ENCODE peak calls at places on chromosomes 13 and 19, in eight cellular contexts. One of them, this sample, is unnamed.

GRCh38 chr13:75384881-75385707 is 96.9 kb downstream of the TBC1D4 start:
- DNase-seq in bronchial epithelial cell: no peak
- DNase-seq in stimulated activated CD8-positive, alpha-beta memory T cell treated with anti-CD3 and anti-CD28 coated beads, Interleukin-15, amount 100 ng/mL, for 24 hours: no peak
- DNase-seq in stimulated activated CD4-positive, alpha-beta T cell treated with anti-CD3 and anti-CD28 coated beads, Interleukin-2, amount 100 ng/mL, for 24 hours: no peak
- DNase-seq in brain microvascular endothelial cell: no peak
- DNase-seq in hepatic stellate cell: no peak
- DNase-seq in activated T-helper 2 cell treated with anti-CD3 and anti-CD28 coated beads, Interferon-gamma antibody, Interleukin-2, Interleukin-4, amounts not matched to agents 10 μg/mL and 5 μg/mL and 100 μg/mL, durations not matched to agents 14 hours and 24 hours and 36 hours: no peak
- DNase-seq in T-helper 9 cell: no peak
- DNase-seq in this sample: no peak

GRCh38 chr19:18251587-18252369 is 22.5 kb downstream of the IQCN start:
- DNase-seq in bronchial epithelial cell: peak; percentile 59
- DNase-seq in stimulated activated CD8-positive, alpha-beta memory T cell treated with anti-CD3 and anti-CD28 coated beads, Interleukin-15, amount 100 ng/mL, for 24 hours: peak; percentile 72
- DNase-seq in stimulated activated CD4-positive, alpha-beta T cell treated with anti-CD3 and anti-CD28 coated beads, Interleukin-2, amount 100 ng/mL, for 24 hours: peak; percentile 89
- DNase-seq in brain microvascular endothelial cell: peak; percentile 43
- DNase-seq in hepatic stellate cell: peak; percentile 79
- DNase-seq in activated T-helper 2 cell treated with anti-CD3 and anti-CD28 coated beads, Interferon-gamma antibody, Interleukin-2, Interleukin-4, amounts not matched to agents 10 μg/mL and 5 μg/mL and 100 μg/mL, durations not matched to agents 14 hours and 24 hours and 36 hours: peak; percentile 71
- DNase-seq in T-helper 9 cell: peak; percentile 80
- DNase-seq in this sample: peak; percentile 84

GRCh38 chr19:48795855-48796142 is 15.0 kb downstream of the BCAT2 start:
- DNase-seq in bronchial epithelial cell: no peak
- DNase-seq in stimulated activated CD8-positive, alpha-beta memory T cell treated with anti-CD3 and anti-CD28 coated beads, Interleukin-15, amount 100 ng/mL, for 24 hours: no peak
- DNase-seq in stimulated activated CD4-positive, alpha-beta T cell treated with anti-CD3 and anti-CD28 coated beads, Interleukin-2, amount 100 ng/mL, for 24 hours: no peak
- DNase-seq in brain microvascular endothelial cell: no peak
- DNase-seq in hepatic stellate cell: no peak
- DNase-seq in activated T-helper 2 cell treated with anti-CD3 and anti-CD28 coated beads, Interferon-gamma antibody, Interleukin-2, Interleukin-4, amounts not matched to agents 10 μg/mL and 5 μg/mL and 100 μg/mL, durations not matched to agents 14 hours and 24 hours and 36 hours: no peak
- DNase-seq in T-helper 9 cell: no peak
- DNase-seq in this sample: no peak

GRCh38 chr13:89514534-89515312 is 1832.8 kb upstream of the MIR17HG start:
- DNase-seq in bronchial epithelial cell: peak; percentile 94
- DNase-seq in stimulated activated CD8-positive, alpha-beta memory T cell treated with anti-CD3 and anti-CD28 coated beads, Interleukin-15, amount 100 ng/mL, for 24 hours: no peak
- DNase-seq in stimulated activated CD4-positive, alpha-beta T cell treated with anti-CD3 and anti-CD28 coated beads, Interleukin-2, amount 100 ng/mL, for 24 hours: no peak
- DNase-seq in brain microvascular endothelial cell: peak; percentile 1
- DNase-seq in hepatic stellate cell: no peak
- DNase-seq in activated T-helper 2 cell treated with anti-CD3 and anti-CD28 coated beads, Interferon-gamma antibody, Interleukin-2, Interleukin-4, amounts not matched to agents 10 μg/mL and 5 μg/mL and 100 μg/mL, durations not matched to agents 14 hours and 24 hours and 36 hours: no peak
- DNase-seq in T-helper 9 cell: no peak
- DNase-seq in this sample: peak; percentile 63

GRCh38 chr19:38395381-38396127 is 7.1 kb downstream of the SPRED3 start:
- DNase-seq in bronchial epithelial cell: no peak
- DNase-seq in stimulated activated CD8-positive, alpha-beta memory T cell treated with anti-CD3 and anti-CD28 coated beads, Interleukin-15, amount 100 ng/mL, for 24 hours: no peak
- DNase-seq in stimulated activated CD4-positive, alpha-beta T cell treated with anti-CD3 and anti-CD28 coated beads, Interleukin-2, amount 100 ng/mL, for 24 hours: peak; percentile 51
- DNase-seq in brain microvascular endothelial cell: no peak
- DNase-seq in hepatic stellate cell: no peak
- DNase-seq in activated T-helper 2 cell treated with anti-CD3 and anti-CD28 coated beads, Interferon-gamma antibody, Interleukin-2, Interleukin-4, amounts not matched to agents 10 μg/mL and 5 μg/mL and 100 μg/mL, durations not matched to agents 14 hours and 24 hours and 36 hours: peak; percentile 52
- DNase-seq in T-helper 9 cell: no peak
- DNase-seq in this sample: no peak

GRCh38 chr19:12093777-12094176 is 29.2 kb downstream of the ZNF844 start:
- DNase-seq in bronchial epithelial cell: no peak
- DNase-seq in stimulated activated CD8-positive, alpha-beta memory T cell treated with anti-CD3 and anti-CD28 coated beads, Interleukin-15, amount 100 ng/mL, for 24 hours: no peak
- DNase-seq in stimulated activated CD4-positive, alpha-beta T cell treated with anti-CD3 and anti-CD28 coated beads, Interleukin-2, amount 100 ng/mL, for 24 hours: no peak
- DNase-seq in brain microvascular endothelial cell: no peak
- DNase-seq in hepatic stellate cell: no peak
- DNase-seq in activated T-helper 2 cell treated with anti-CD3 and anti-CD28 coated beads, Interferon-gamma antibody, Interleukin-2, Interleukin-4, amounts not matched to agents 10 μg/mL and 5 μg/mL and 100 μg/mL, durations not matched to agents 14 hours and 24 hours and 36 hours: no peak
- DNase-seq in T-helper 9 cell: no peak
- DNase-seq in this sample: no peak

GRCh38 chr13:113291997-113292862 is 4.8 kb upstream of the LAMP1 start:
- DNase-seq in bronchial epithelial cell: no peak
- DNase-seq in stimulated activated CD8-positive, alpha-beta memory T cell treated with anti-CD3 and anti-CD28 coated beads, Interleukin-15, amount 100 ng/mL, for 24 hours: no peak
- DNase-seq in stimulated activated CD4-positive, alpha-beta T cell treated with anti-CD3 and anti-CD28 coated beads, Interleukin-2, amount 100 ng/mL, for 24 hours: peak; percentile 46
- DNase-seq in brain microvascular endothelial cell: no peak
- DNase-seq in hepatic stellate cell: peak; percentile 33
- DNase-seq in activated T-helper 2 cell treated with anti-CD3 and anti-CD28 coated beads, Interferon-gamma antibody, Interleukin-2, Interleukin-4, amounts not matched to agents 10 μg/mL and 5 μg/mL and 100 μg/mL, durations not matched to agents 14 hours and 24 hours and 36 hours: no peak
- DNase-seq in T-helper 9 cell: no peak
- DNase-seq in this sample: no peak

GRCh38 chr19:35509861-35510625 is 3.4 kb downstream of the DMKN start:
- DNase-seq in bronchial epithelial cell: peak; percentile 69
- DNase-seq in stimulated activated CD8-positive, alpha-beta memory T cell treated with anti-CD3 and anti-CD28 coated beads, Interleukin-15, amount 100 ng/mL, for 24 hours: peak; percentile 69
- DNase-seq in stimulated activated CD4-positive, alpha-beta T cell treated with anti-CD3 and anti-CD28 coated beads, Interleukin-2, amount 100 ng/mL, for 24 hours: peak; percentile 85
- DNase-seq in brain microvascular endothelial cell: no peak
- DNase-seq in hepatic stellate cell: peak; percentile 79
- DNase-seq in activated T-helper 2 cell treated with anti-CD3 and anti-CD28 coated beads, Interferon-gamma antibody, Interleukin-2, Interleukin-4, amounts not matched to agents 10 μg/mL and 5 μg/mL and 100 μg/mL, durations not matched to agents 14 hours and 24 hours and 36 hours: peak; percentile 56
- DNase-seq in T-helper 9 cell: peak; percentile 76
- DNase-seq in this sample: peak; percentile 93

GRCh38 chr19:30244533-30244932 is 127.7 kb upstream of the ZNF536 start:
- DNase-seq in bronchial epithelial cell: no peak
- DNase-seq in stimulated activated CD8-positive, alpha-beta memory T cell treated with anti-CD3 and anti-CD28 coated beads, Interleukin-15, amount 100 ng/mL, for 24 hours: no peak
- DNase-seq in stimulated activated CD4-positive, alpha-beta T cell treated with anti-CD3 and anti-CD28 coated beads, Interleukin-2, amount 100 ng/mL, for 24 hours: no peak
- DNase-seq in brain microvascular endothelial cell: no peak
- DNase-seq in hepatic stellate cell: no peak
- DNase-seq in activated T-helper 2 cell treated with anti-CD3 and anti-CD28 coated beads, Interferon-gamma antibody, Interleukin-2, Interleukin-4, amounts not matched to agents 10 μg/mL and 5 μg/mL and 100 μg/mL, durations not matched to agents 14 hours and 24 hours and 36 hours: no peak
- DNase-seq in T-helper 9 cell: no peak
- DNase-seq in this sample: no peak

GRCh38 chr13:24032252-24032651 is 128.3 kb upstream of the SPATA13 start:
- DNase-seq in bronchial epithelial cell: no peak
- DNase-seq in stimulated activated CD8-positive, alpha-beta memory T cell treated with anti-CD3 and anti-CD28 coated beads, Interleukin-15, amount 100 ng/mL, for 24 hours: no peak
- DNase-seq in stimulated activated CD4-positive, alpha-beta T cell treated with anti-CD3 and anti-CD28 coated beads, Interleukin-2, amount 100 ng/mL, for 24 hours: no peak
- DNase-seq in brain microvascular endothelial cell: peak; percentile 24
- DNase-seq in hepatic stellate cell: no peak
- DNase-seq in activated T-helper 2 cell treated with anti-CD3 and anti-CD28 coated beads, Interferon-gamma antibody, Interleukin-2, Interleukin-4, amounts not matched to agents 10 μg/mL and 5 μg/mL and 100 μg/mL, durations not matched to agents 14 hours and 24 hours and 36 hours: no peak
- DNase-seq in T-helper 9 cell: no peak
- DNase-seq in this sample: no peak

GRCh38 chr13:28355822-28356371 is 139.0 kb downstream of the FLT1 start:
- DNase-seq in bronchial epithelial cell: no peak
- DNase-seq in stimulated activated CD8-positive, alpha-beta memory T cell treated with anti-CD3 and anti-CD28 coated beads, Interleukin-15, amount 100 ng/mL, for 24 hours: no peak
- DNase-seq in stimulated activated CD4-positive, alpha-beta T cell treated with anti-CD3 and anti-CD28 coated beads, Interleukin-2, amount 100 ng/mL, for 24 hours: no peak
- DNase-seq in brain microvascular endothelial cell: peak; percentile 97
- DNase-seq in hepatic stellate cell: no peak
- DNase-seq in activated T-helper 2 cell treated with anti-CD3 and anti-CD28 coated beads, Interferon-gamma antibody, Interleukin-2, Interleukin-4, amounts not matched to agents 10 μg/mL and 5 μg/mL and 100 μg/mL, durations not matched to agents 14 hours and 24 hours and 36 hours: no peak
- DNase-seq in T-helper 9 cell: no peak
- DNase-seq in this sample: no peak

GRCh38 chr13:76925115-76925514 is 23.2 kb upstream of the ACOD1 start:
- DNase-seq in bronchial epithelial cell: peak; percentile 55
- DNase-seq in stimulated activated CD8-positive, alpha-beta memory T cell treated with anti-CD3 and anti-CD28 coated beads, Interleukin-15, amount 100 ng/mL, for 24 hours: no peak
- DNase-seq in stimulated activated CD4-positive, alpha-beta T cell treated with anti-CD3 and anti-CD28 coated beads, Interleukin-2, amount 100 ng/mL, for 24 hours: no peak
- DNase-seq in brain microvascular endothelial cell: no peak
- DNase-seq in hepatic stellate cell: no peak
- DNase-seq in activated T-helper 2 cell treated with anti-CD3 and anti-CD28 coated beads, Interferon-gamma antibody, Interleukin-2, Interleukin-4, amounts not matched to agents 10 μg/mL and 5 μg/mL and 100 μg/mL, durations not matched to agents 14 hours and 24 hours and 36 hours: no peak
- DNase-seq in T-helper 9 cell: no peak
- DNase-seq in this sample: no peak

GRCh38 chr13:94121686-94122085 is 357.8 kb downstream of the DCT start:
- DNase-seq in bronchial epithelial cell: peak; percentile 21
- DNase-seq in stimulated activated CD8-positive, alpha-beta memory T cell treated with anti-CD3 and anti-CD28 coated beads, Interleukin-15, amount 100 ng/mL, for 24 hours: no peak
- DNase-seq in stimulated activated CD4-positive, alpha-beta T cell treated with anti-CD3 and anti-CD28 coated beads, Interleukin-2, amount 100 ng/mL, for 24 hours: no peak
- DNase-seq in brain microvascular endothelial cell: peak; percentile 89
- DNase-seq in hepatic stellate cell: peak; percentile 17
- DNase-seq in activated T-helper 2 cell treated with anti-CD3 and anti-CD28 coated beads, Interferon-gamma antibody, Interleukin-2, Interleukin-4, amounts not matched to agents 10 μg/mL and 5 μg/mL and 100 μg/mL, durations not matched to agents 14 hours and 24 hours and 36 hours: no peak
- DNase-seq in T-helper 9 cell: no peak
- DNase-seq in this sample: no peak

GRCh38 chr13:99984463-99985242 is 3.1 kb downstream of the ZIC2 start:
- DNase-seq in bronchial epithelial cell: no peak
- DNase-seq in stimulated activated CD8-positive, alpha-beta memory T cell treated with anti-CD3 and anti-CD28 coated beads, Interleukin-15, amount 100 ng/mL, for 24 hours: no peak
- DNase-seq in stimulated activated CD4-positive, alpha-beta T cell treated with anti-CD3 and anti-CD28 coated beads, Interleukin-2, amount 100 ng/mL, for 24 hours: no peak
- DNase-seq in brain microvascular endothelial cell: no peak
- DNase-seq in hepatic stellate cell: no peak
- DNase-seq in activated T-helper 2 cell treated with anti-CD3 and anti-CD28 coated beads, Interferon-gamma antibody, Interleukin-2, Interleukin-4, amounts not matched to agents 10 μg/mL and 5 μg/mL and 100 μg/mL, durations not matched to agents 14 hours and 24 hours and 36 hours: no peak
- DNase-seq in T-helper 9 cell: no peak
- DNase-seq in this sample: no peak

GRCh38 chr13:25602206-25602605 is 230.4 kb downstream of the ATP8A2 start:
- DNase-seq in bronchial epithelial cell: peak; percentile 1
- DNase-seq in stimulated activated CD8-positive, alpha-beta memory T cell treated with anti-CD3 and anti-CD28 coated beads, Interleukin-15, amount 100 ng/mL, for 24 hours: no peak
- DNase-seq in stimulated activated CD4-positive, alpha-beta T cell treated with anti-CD3 and anti-CD28 coated beads, Interleukin-2, amount 100 ng/mL, for 24 hours: no peak
- DNase-seq in brain microvascular endothelial cell: no peak
- DNase-seq in hepatic stellate cell: no peak
- DNase-seq in activated T-helper 2 cell treated with anti-CD3 and anti-CD28 coated beads, Interferon-gamma antibody, Interleukin-2, Interleukin-4, amounts not matched to agents 10 μg/mL and 5 μg/mL and 100 μg/mL, durations not matched to agents 14 hours and 24 hours and 36 hours: no peak
- DNase-seq in T-helper 9 cell: no peak
- DNase-seq in this sample: no peak

GRCh38 chr19:50790365-50790825 is at the start of gene ACP4:
- DNase-seq in bronchial epithelial cell: no peak
- DNase-seq in stimulated activated CD8-positive, alpha-beta memory T cell treated with anti-CD3 and anti-CD28 coated beads, Interleukin-15, amount 100 ng/mL, for 24 hours: no peak
- DNase-seq in stimulated activated CD4-positive, alpha-beta T cell treated with anti-CD3 and anti-CD28 coated beads, Interleukin-2, amount 100 ng/mL, for 24 hours: no peak
- DNase-seq in brain microvascular endothelial cell: no peak
- DNase-seq in hepatic stellate cell: no peak
- DNase-seq in activated T-helper 2 cell treated with anti-CD3 and anti-CD28 coated beads, Interferon-gamma antibody, Interleukin-2, Interleukin-4, amounts not matched to agents 10 μg/mL and 5 μg/mL and 100 μg/mL, durations not matched to agents 14 hours and 24 hours and 36 hours: no peak
- DNase-seq in T-helper 9 cell: no peak
- DNase-seq in this sample: no peak

GRCh38 chr19:590396-590745 is 690 bp downstream of the HCN2 start:
- DNase-seq in bronchial epithelial cell: no peak
- DNase-seq in stimulated activated CD8-positive, alpha-beta memory T cell treated with anti-CD3 and anti-CD28 coated beads, Interleukin-15, amount 100 ng/mL, for 24 hours: no peak
- DNase-seq in stimulated activated CD4-positive, alpha-beta T cell treated with anti-CD3 and anti-CD28 coated beads, Interleukin-2, amount 100 ng/mL, for 24 hours: no peak
- DNase-seq in brain microvascular endothelial cell: no peak
- DNase-seq in hepatic stellate cell: no peak
- DNase-seq in activated T-helper 2 cell treated with anti-CD3 and anti-CD28 coated beads, Interferon-gamma antibody, Interleukin-2, Interleukin-4, amounts not matched to agents 10 μg/mL and 5 μg/mL and 100 μg/mL, durations not matched to agents 14 hours and 24 hours and 36 hours: peak; percentile 28
- DNase-seq in T-helper 9 cell: no peak
- DNase-seq in this sample: no peak

GRCh38 chr19:35671818-35672217 is 5.5 kb downstream of the UPK1A start:
- DNase-seq in bronchial epithelial cell: peak; percentile 7
- DNase-seq in stimulated activated CD8-positive, alpha-beta memory T cell treated with anti-CD3 and anti-CD28 coated beads, Interleukin-15, amount 100 ng/mL, for 24 hours: no peak
- DNase-seq in stimulated activated CD4-positive, alpha-beta T cell treated with anti-CD3 and anti-CD28 coated beads, Interleukin-2, amount 100 ng/mL, for 24 hours: no peak
- DNase-seq in brain microvascular endothelial cell: no peak
- DNase-seq in hepatic stellate cell: peak; percentile 44
- DNase-seq in activated T-helper 2 cell treated with anti-CD3 and anti-CD28 coated beads, Interferon-gamma antibody, Interleukin-2, Interleukin-4, amounts not matched to agents 10 μg/mL and 5 μg/mL and 100 μg/mL, durations not matched to agents 14 hours and 24 hours and 36 hours: no peak
- DNase-seq in T-helper 9 cell: no peak
- DNase-seq in this sample: no peak

GRCh38 chr13:110809871-110810486 is 96.5 kb downstream of the ING1 start:
- DNase-seq in bronchial epithelial cell: no peak
- DNase-seq in stimulated activated CD8-positive, alpha-beta memory T cell treated with anti-CD3 and anti-CD28 coated beads, Interleukin-15, amount 100 ng/mL, for 24 hours: no peak
- DNase-seq in stimulated activated CD4-positive, alpha-beta T cell treated with anti-CD3 and anti-CD28 coated beads, Interleukin-2, amount 100 ng/mL, for 24 hours: no peak
- DNase-seq in brain microvascular endothelial cell: no peak
- DNase-seq in hepatic stellate cell: no peak
- DNase-seq in activated T-helper 2 cell treated with anti-CD3 and anti-CD28 coated beads, Interferon-gamma antibody, Interleukin-2, Interleukin-4, amounts not matched to agents 10 μg/mL and 5 μg/mL and 100 μg/mL, durations not matched to agents 14 hours and 24 hours and 36 hours: no peak
- DNase-seq in T-helper 9 cell: no peak
- DNase-seq in this sample: no peak

GRCh38 chr13:69903081-69903480 is 204.5 kb upstream of the ATXN8OS start:
- DNase-seq in bronchial epithelial cell: no peak
- DNase-seq in stimulated activated CD8-positive, alpha-beta memory T cell treated with anti-CD3 and anti-CD28 coated beads, Interleukin-15, amount 100 ng/mL, for 24 hours: no peak
- DNase-seq in stimulated activated CD4-positive, alpha-beta T cell treated with anti-CD3 and anti-CD28 coated beads, Interleukin-2, amount 100 ng/mL, for 24 hours: no peak
- DNase-seq in brain microvascular endothelial cell: no peak
- DNase-seq in hepatic stellate cell: no peak
- DNase-seq in activated T-helper 2 cell treated with anti-CD3 and anti-CD28 coated beads, Interferon-gamma antibody, Interleukin-2, Interleukin-4, amounts not matched to agents 10 μg/mL and 5 μg/mL and 100 μg/mL, durations not matched to agents 14 hours and 24 hours and 36 hours: no peak
- DNase-seq in T-helper 9 cell: no peak
- DNase-seq in this sample: no peak

GRCh38 chr13:113162783-113163685 is 4.6 kb downstream of the PROZ start:
- DNase-seq in bronchial epithelial cell: no peak
- DNase-seq in stimulated activated CD8-positive, alpha-beta memory T cell treated with anti-CD3 and anti-CD28 coated beads, Interleukin-15, amount 100 ng/mL, for 24 hours: no peak
- DNase-seq in stimulated activated CD4-positive, alpha-beta T cell treated with anti-CD3 and anti-CD28 coated beads, Interleukin-2, amount 100 ng/mL, for 24 hours: no peak
- DNase-seq in brain microvascular endothelial cell: no peak
- DNase-seq in hepatic stellate cell: no peak
- DNase-seq in activated T-helper 2 cell treated with anti-CD3 and anti-CD28 coated beads, Interferon-gamma antibody, Interleukin-2, Interleukin-4, amounts not matched to agents 10 μg/mL and 5 μg/mL and 100 μg/mL, durations not matched to agents 14 hours and 24 hours and 36 hours: no peak
- DNase-seq in T-helper 9 cell: no peak
- DNase-seq in this sample: no peak

GRCh38 chr19:48757089-48757675 is 1.9 kb downstream of the FGF21 start:
- DNase-seq in bronchial epithelial cell: no peak
- DNase-seq in stimulated activated CD8-positive, alpha-beta memory T cell treated with anti-CD3 and anti-CD28 coated beads, Interleukin-15, amount 100 ng/mL, for 24 hours: no peak
- DNase-seq in stimulated activated CD4-positive, alpha-beta T cell treated with anti-CD3 and anti-CD28 coated beads, Interleukin-2, amount 100 ng/mL, for 24 hours: no peak
- DNase-seq in brain microvascular endothelial cell: no peak
- DNase-seq in hepatic stellate cell: no peak
- DNase-seq in activated T-helper 2 cell treated with anti-CD3 and anti-CD28 coated beads, Interferon-gamma antibody, Interleukin-2, Interleukin-4, amounts not matched to agents 10 μg/mL and 5 μg/mL and 100 μg/mL, durations not matched to agents 14 hours and 24 hours and 36 hours: no peak
- DNase-seq in T-helper 9 cell: no peak
- DNase-seq in this sample: no peak

GRCh38 chr13:82647540-82647939 is 1234.7 kb downstream of the SLITRK1 start:
- DNase-seq in bronchial epithelial cell: no peak
- DNase-seq in stimulated activated CD8-positive, alpha-beta memory T cell treated with anti-CD3 and anti-CD28 coated beads, Interleukin-15, amount 100 ng/mL, for 24 hours: no peak
- DNase-seq in stimulated activated CD4-positive, alpha-beta T cell treated with anti-CD3 and anti-CD28 coated beads, Interleukin-2, amount 100 ng/mL, for 24 hours: no peak
- DNase-seq in brain microvascular endothelial cell: no peak
- DNase-seq in hepatic stellate cell: no peak
- DNase-seq in activated T-helper 2 cell treated with anti-CD3 and anti-CD28 coated beads, Interferon-gamma antibody, Interleukin-2, Interleukin-4, amounts not matched to agents 10 μg/mL and 5 μg/mL and 100 μg/mL, durations not matched to agents 14 hours and 24 hours and 36 hours: no peak
- DNase-seq in T-helper 9 cell: no peak
- DNase-seq in this sample: no peak

GRCh38 chr13:111974065-111974640 is 92.8 kb upstream of the SOX1 start:
- DNase-seq in bronchial epithelial cell: no peak
- DNase-seq in stimulated activated CD8-positive, alpha-beta memory T cell treated with anti-CD3 and anti-CD28 coated beads, Interleukin-15, amount 100 ng/mL, for 24 hours: no peak
- DNase-seq in stimulated activated CD4-positive, alpha-beta T cell treated with anti-CD3 and anti-CD28 coated beads, Interleukin-2, amount 100 ng/mL, for 24 hours: no peak
- DNase-seq in brain microvascular endothelial cell: no peak
- DNase-seq in hepatic stellate cell: no peak
- DNase-seq in activated T-helper 2 cell treated with anti-CD3 and anti-CD28 coated beads, Interferon-gamma antibody, Interleukin-2, Interleukin-4, amounts not matched to agents 10 μg/mL and 5 μg/mL and 100 μg/mL, durations not matched to agents 14 hours and 24 hours and 36 hours: no peak
- DNase-seq in T-helper 9 cell: no peak
- DNase-seq in this sample: no peak

GRCh38 chr13:33392794-33393371 is 107.3 kb upstream of the STARD13 start:
- DNase-seq in bronchial epithelial cell: no peak
- DNase-seq in stimulated activated CD8-positive, alpha-beta memory T cell treated with anti-CD3 and anti-CD28 coated beads, Interleukin-15, amount 100 ng/mL, for 24 hours: no peak
- DNase-seq in stimulated activated CD4-positive, alpha-beta T cell treated with anti-CD3 and anti-CD28 coated beads, Interleukin-2, amount 100 ng/mL, for 24 hours: no peak
- DNase-seq in brain microvascular endothelial cell: no peak
- DNase-seq in hepatic stellate cell: no peak
- DNase-seq in activated T-helper 2 cell treated with anti-CD3 and anti-CD28 coated beads, Interferon-gamma antibody, Interleukin-2, Interleukin-4, amounts not matched to agents 10 μg/mL and 5 μg/mL and 100 μg/mL, durations not matched to agents 14 hours and 24 hours and 36 hours: no peak
- DNase-seq in T-helper 9 cell: no peak
- DNase-seq in this sample: no peak

GRCh38 chr13:32031025-32031814 is at the start of gene FRY:
- DNase-seq in bronchial epithelial cell: peak; percentile 18
- DNase-seq in stimulated activated CD8-positive, alpha-beta memory T cell treated with anti-CD3 and anti-CD28 coated beads, Interleukin-15, amount 100 ng/mL, for 24 hours: peak; percentile 5
- DNase-seq in stimulated activated CD4-positive, alpha-beta T cell treated with anti-CD3 and anti-CD28 coated beads, Interleukin-2, amount 100 ng/mL, for 24 hours: peak; percentile 43
- DNase-seq in brain microvascular endothelial cell: peak; percentile 58
- DNase-seq in hepatic stellate cell: peak; percentile 60
- DNase-seq in activated T-helper 2 cell treated with anti-CD3 and anti-CD28 coated beads, Interferon-gamma antibody, Interleukin-2, Interleukin-4, amounts not matched to agents 10 μg/mL and 5 μg/mL and 100 μg/mL, durations not matched to agents 14 hours and 24 hours and 36 hours: peak; percentile 31
- DNase-seq in T-helper 9 cell: peak; percentile 30
- DNase-seq in this sample: peak; percentile 38

GRCh38 chr19:27776524-27776923 is 1436.4 kb downstream of the UQCRFS1 start:
- DNase-seq in bronchial epithelial cell: no peak
- DNase-seq in stimulated activated CD8-positive, alpha-beta memory T cell treated with anti-CD3 and anti-CD28 coated beads, Interleukin-15, amount 100 ng/mL, for 24 hours: no peak
- DNase-seq in stimulated activated CD4-positive, alpha-beta T cell treated with anti-CD3 and anti-CD28 coated beads, Interleukin-2, amount 100 ng/mL, for 24 hours: no peak
- DNase-seq in brain microvascular endothelial cell: no peak
- DNase-seq in hepatic stellate cell: no peak
- DNase-seq in activated T-helper 2 cell treated with anti-CD3 and anti-CD28 coated beads, Interferon-gamma antibody, Interleukin-2, Interleukin-4, amounts not matched to agents 10 μg/mL and 5 μg/mL and 100 μg/mL, durations not matched to agents 14 hours and 24 hours and 36 hours: no peak
- DNase-seq in T-helper 9 cell: no peak
- DNase-seq in this sample: no peak

GRCh38 chr19:45971260-45971902 is 2.3 kb downstream of the NOVA2 start:
- DNase-seq in bronchial epithelial cell: no peak
- DNase-seq in stimulated activated CD8-positive, alpha-beta memory T cell treated with anti-CD3 and anti-CD28 coated beads, Interleukin-15, amount 100 ng/mL, for 24 hours: no peak
- DNase-seq in stimulated activated CD4-positive, alpha-beta T cell treated with anti-CD3 and anti-CD28 coated beads, Interleukin-2, amount 100 ng/mL, for 24 hours: no peak
- DNase-seq in brain microvascular endothelial cell: no peak
- DNase-seq in hepatic stellate cell: no peak
- DNase-seq in activated T-helper 2 cell treated with anti-CD3 and anti-CD28 coated beads, Interferon-gamma antibody, Interleukin-2, Interleukin-4, amounts not matched to agents 10 μg/mL and 5 μg/mL and 100 μg/mL, durations not matched to agents 14 hours and 24 hours and 36 hours: no peak
- DNase-seq in T-helper 9 cell: no peak
- DNase-seq in this sample: no peak

GRCh38 chr19:44930088-44930487 is 11.9 kb upstream of the APOC4 start:
- DNase-seq in bronchial epithelial cell: no peak
- DNase-seq in stimulated activated CD8-positive, alpha-beta memory T cell treated with anti-CD3 and anti-CD28 coated beads, Interleukin-15, amount 100 ng/mL, for 24 hours: no peak
- DNase-seq in stimulated activated CD4-positive, alpha-beta T cell treated with anti-CD3 and anti-CD28 coated beads, Interleukin-2, amount 100 ng/mL, for 24 hours: no peak
- DNase-seq in brain microvascular endothelial cell: no peak
- DNase-seq in hepatic stellate cell: no peak
- DNase-seq in activated T-helper 2 cell treated with anti-CD3 and anti-CD28 coated beads, Interferon-gamma antibody, Interleukin-2, Interleukin-4, amounts not matched to agents 10 μg/mL and 5 μg/mL and 100 μg/mL, durations not matched to agents 14 hours and 24 hours and 36 hours: no peak
- DNase-seq in T-helper 9 cell: no peak
- DNase-seq in this sample: no peak

This sample was measured in RWPE1.